ENCODE peak calls at places on chromosomes 7 and 10, in seven cellular contexts. R is uterus, G is WTC11, K is tibial artery, Q is astrocyte of the cerebellum, J is cardiac fibroblast, U is lower lobe of right lung. Z is an unnamed sample.

GRCh38 chr10:43045631-43046287 is 31.1 kb upstream of the RET start:
- DNase-seq in R (peak), G (no peak), K (peak), Q (no peak), J (no peak), U (peak), Z (no peak)

GRCh38 chr7:107999814-108000560 is 3.0 kb downstream of the LAMB1 start:
- DNase-seq in R (no peak), G (no peak), K (no peak), Q (no peak), J (no peak), U (no peak), Z (peak)

GRCh38 chr7:92695308-92696261 is 105.4 kb upstream of the FAM133B start:
- DNase-seq in R (peak), G (peak), K (no peak), Q (peak), J (peak), U (peak), Z (peak)

GRCh38 chr10:49298990-49299815 is at the start of gene C10orf71:
- DNase-seq in R (no peak), G (no peak), K (no peak), Q (no peak), J (no peak), U (no peak), Z (no peak)

GRCh38 chr7:47211467-47212121 is 370.3 kb downstream of the TNS3 start:
- DNase-seq in R (no peak), G (no peak), K (no peak), Q (no peak), J (no peak), U (no peak), Z (no peak)

GRCh38 chr7:131235489-131236317 is 92.0 kb upstream of the MKLN1 start:
- DNase-seq in R (peak), G (no peak), K (peak), Q (peak), J (peak), U (no peak), Z (peak)

GRCh38 chr10:116753759-116754158 is 11.4 kb upstream of the HSPA12A start:
- DNase-seq in R (no peak), G (no peak), K (peak), Q (no peak), J (peak), U (no peak), Z (peak)

GRCh38 chr10:86170255-86171153 is 196.1 kb downstream of the GRID1 start:
- DNase-seq in R (no peak), G (no peak), K (peak), Q (no peak), J (no peak), U (no peak), Z (no peak)

GRCh38 chr7:23184709-23185354 is 3.0 kb downstream of the NUP42 start:
- DNase-seq in R (peak), G (no peak), K (peak), Q (peak), J (peak), U (no peak), Z (peak)

GRCh38 chr7:102279537-102280400 is 6.9 kb upstream of the SH2B2 start:
- DNase-seq in R (peak), G (peak), K (no peak), Q (peak), J (peak), U (no peak), Z (peak)

GRCh38 chr7:156998988-156999610 is 11.4 kb downstream of the MNX1 start:
- DNase-seq in R (no peak), G (no peak), K (no peak), Q (no peak), J (no peak), U (no peak), Z (no peak)

GRCh38 chr10:114714281-114714741 is 56.2 kb upstream of the ABLIM1 start:
- DNase-seq in R (no peak), G (no peak), K (no peak), Q (peak), J (peak), U (no peak), Z (peak)

GRCh38 chr10:124221356-124222297 is 128.2 kb upstream of the CHST15 start:
- DNase-seq in R (no peak), G (no peak), K (no peak), Q (peak), J (peak), U (no peak), Z (peak)

GRCh38 chr10:86668297-86669165 is at the start of gene LDB3:
- DNase-seq in R (peak), G (no peak), K (peak), Q (no peak), J (peak), U (no peak), Z (no peak)

GRCh38 chr10:24496066-24496465 is 227.6 kb downstream of the ARHGAP21 start:
- DNase-seq in R (no peak), G (no peak), K (no peak), Q (no peak), J (no peak), U (no peak), Z (no peak)

GRCh38 chr10:48309711-48310226 is 3.3 kb downstream of the MAPK8 start:
- DNase-seq in R (no peak), G (no peak), K (no peak), Q (no peak), J (peak), U (no peak), Z (peak)

GRCh38 chr7:92641921-92642511 is 51.8 kb upstream of the FAM133B start:
- DNase-seq in R (no peak), G (no peak), K (no peak), Q (peak), J (peak), U (no peak), Z (peak)

GRCh38 chr10:11448545-11449244 is 162.8 kb downstream of the USP6NL start:
- DNase-seq in R (no peak), G (no peak), K (no peak), Q (no peak), J (no peak), U (no peak), Z (no peak)

GRCh38 chr10:48789861-48790739 is 105.4 kb downstream of the WDFY4 start:
- DNase-seq in R (no peak), G (no peak), K (no peak), Q (no peak), J (no peak), U (no peak), Z (no peak)

GRCh38 chr10:91901784-91902677 is 7.3 kb downstream of the FGFBP3 start:
- DNase-seq in R (peak), G (no peak), K (no peak), Q (peak), J (peak), U (no peak), Z (peak)

GRCh38 chr10:34637419-34637911 is 177.6 kb downstream of the PARD3 start:
- DNase-seq in R (peak), G (peak), K (peak), Q (peak), J (peak), U (peak), Z (peak)

GRCh38 chr10:92846819-92847184 is 1.5 kb upstream of the EXOC6 start:
- DNase-seq in R (no peak), G (no peak), K (no peak), Q (no peak), J (no peak), U (no peak), Z (no peak)

GRCh38 chr10:70749756-70750155 is 35.4 kb downstream of the TBATA start:
- DNase-seq in R (no peak), G (no peak), K (no peak), Q (no peak), J (no peak), U (no peak), Z (no peak)

GRCh38 chr10:93722550-93722949 is 20.2 kb upstream of the FRA10AC1 start:
- DNase-seq in R (no peak), G (no peak), K (no peak), Q (no peak), J (no peak), U (no peak), Z (no peak)

GRCh38 chr7:149292101-149292823 is 30.3 kb downstream of the ZNF783 start:
- DNase-seq in R (no peak), G (peak), K (no peak), Q (peak), J (no peak), U (no peak), Z (no peak)

GRCh38 chr10:120132811-120133210 is 240.3 kb downstream of the SEC23IP start:
- DNase-seq in R (no peak), G (no peak), K (no peak), Q (no peak), J (no peak), U (no peak), Z (no peak)

GRCh38 chr7:103119791-103120291 is 29.1 kb downstream of the NAPEPLD start:
- DNase-seq in R (no peak), G (no peak), K (no peak), Q (no peak), J (no peak), U (no peak), Z (no peak)

GRCh38 chr10:103448751-103449150 is 3.4 kb downstream of the CALHM2 start:
- DNase-seq in R (peak), G (no peak), K (peak), Q (no peak), J (peak), U (peak), Z (peak)

GRCh38 chr7:155862516-155863257 is 50.4 kb upstream of the SHH start:
- DNase-seq in R (no peak), G (no peak), K (no peak), Q (no peak), J (no peak), U (no peak), Z (no peak)
- TF ChIP-seq CTCF in R (no peak), G (no peak), K (no peak), Q (peak), J (peak), U (no peak), Z (no peak)

GRCh38 chr7:37921876-37922275 is 1.4 kb downstream of the EPDR1 start:
- DNase-seq in R (no peak), G (no peak), K (no peak), Q (no peak), J (no peak), U (no peak), Z (no peak)

GRCh38 chr7:37921340-37921805 is 933 bp downstream of the EPDR1 start:
- DNase-seq in R (peak), G (peak), K (peak), Q (no peak), J (no peak), U (peak), Z (peak)

GRCh38 chr7:37920305-37920618 is 178 bp upstream of the EPDR1 start:
- DNase-seq in R (no peak), G (no peak), K (no peak), Q (no peak), J (no peak), U (no peak), Z (no peak)

GRCh38 chr7:37918526-37918925 is 1.9 kb upstream of the SFRP4 start:
- DNase-seq in R (no peak), G (peak), K (no peak), Q (no peak), J (no peak), U (no peak), Z (no peak)

GRCh38 chr7:37920619-37921339 is at the start of gene EPDR1:
- DNase-seq in R (peak), G (peak), K (peak), Q (no peak), J (no peak), U (peak), Z (no peak)
- TF ChIP-seq CTCF in R (no peak), G (no peak), K (peak), Q (no peak), J (no peak), U (peak), Z (no peak)

GRCh38 chr7:5638994-5639393 is 142.5 kb downstream of the RNF216 start:
- DNase-seq in R (no peak), G (no peak), K (no peak), Q (no peak), J (peak), U (no peak), Z (no peak)
- TF ChIP-seq CTCF in R (no peak), G (no peak), K (no peak), Q (no peak), J (no peak), U (no peak), Z (no peak)

GRCh38 chr7:11212080-11212711 is 238.5 kb downstream of the PHF14 start:
- DNase-seq in R (peak), G (peak), K (no peak), Q (peak), J (peak), U (no peak), Z (peak)
- TF ChIP-seq CTCF in R (peak), G (peak), K (peak), Q (peak), J (peak), U (peak), Z (peak)

DNA sequence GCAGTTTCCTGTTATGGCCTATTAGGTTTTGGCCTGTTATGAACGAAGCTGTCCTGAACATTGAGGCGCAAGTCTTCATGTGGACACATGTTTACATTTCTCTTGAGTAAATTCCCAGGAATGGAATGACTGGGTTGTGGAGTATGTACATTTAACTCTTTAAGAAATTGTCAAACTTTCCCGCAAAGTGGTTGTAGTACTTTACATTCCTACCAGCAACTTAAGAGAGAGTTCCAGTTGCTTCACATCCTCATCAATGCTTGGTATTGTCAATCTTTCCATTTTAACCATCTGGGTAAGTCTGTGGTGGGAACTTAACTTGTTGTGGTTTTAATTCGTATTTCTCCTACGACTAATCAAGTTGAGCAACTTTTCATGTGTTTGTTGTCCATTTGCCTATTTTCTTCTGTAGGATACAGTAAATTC is 73.7 kb downstream of the FAM241B start:
- DNase-seq in R (no peak), G (no peak), K (no peak), Q (peak), J (peak), U (no peak), Z (peak)
- TF ChIP-seq CTCF in R (no peak), G (no peak), K (no peak), Q (no peak), J (peak), U (no peak), Z (no peak)

GRCh38 chr10:46995234-46995633 is 84.0 kb downstream of the PTPN20 start:
- DNase-seq in R (no peak), G (no peak), K (no peak), Q (no peak), J (peak), U (no peak), Z (no peak)
- TF ChIP-seq CTCF in R (no peak), G (no peak), K (no peak), Q (peak), J (no peak), U (no peak), Z (no peak)

GRCh38 chr10:30709229-30709628 is 79.7 kb upstream of the LYZL2 start:
- DNase-seq in R (no peak), G (no peak), K (no peak), Q (no peak), J (no peak), U (no peak), Z (no peak)
- TF ChIP-seq CTCF in R (no peak), G (no peak), K (no peak), Q (no peak), J (peak), U (no peak), Z (no peak)

GRCh38 chr7:97215556-97215955 is 98.1 kb downstream of the SDHAF3 start:
- DNase-seq in R (no peak), G (peak), K (no peak), Q (no peak), J (no peak), U (no peak), Z (no peak)
- TF ChIP-seq CTCF in R (no peak), G (no peak), K (no peak), Q (no peak), J (no peak), U (no peak), Z (no peak)

GRCh38 chr10:56116684-56117083 is 244.4 kb downstream of the ZWINT start:
- DNase-seq in R (no peak), G (no peak), K (no peak), Q (no peak), J (no peak), U (no peak), Z (no peak)
- TF ChIP-seq CTCF in R (no peak), G (no peak), K (no peak), Q (no peak), J (no peak), U (no peak), Z (no peak)